ENCODE peak calls at places on chromosome 16, in ten cellular contexts. Y, Z, S, X, L, R, U, J, N and E are unnamed samples.

GRCh38 chr16:55571191-55571897 is 4.9 kb downstream of the CAPNS2 start:
- DNase-seq in Y (no peak), Z (no peak), S (no peak), X (no peak), L (no peak), R (no peak), U (no peak), J (no peak), N (no peak), E (no peak)

GRCh38 chr16:86566601-86566965 is at the start of gene FOXC2:
- DNase-seq in Y (no peak), Z (peak), S (no peak), X (peak), L (peak), R (peak), U (peak), J (no peak), N (no peak), E (peak)

GRCh38 chr16:84519855-84520254 is 15.4 kb upstream of the MEAK7 start:
- DNase-seq in Y (no peak), Z (no peak), S (no peak), X (no peak), L (no peak), R (no peak), U (no peak), J (no peak), N (no peak), E (no peak)

GRCh38 chr16:57610611-57611010 is 17.8 kb upstream of the ADGRG1 start:
- DNase-seq in Y (no peak), Z (no peak), S (no peak), X (no peak), L (no peak), R (no peak), U (no peak), J (no peak), N (no peak), E (no peak)

GRCh38 chr16:86095906-86096485 is 197.0 kb downstream of the IRF8 start:
- DNase-seq in Y (no peak), Z (no peak), S (no peak), X (no peak), L (no peak), R (no peak), U (no peak), J (no peak), N (no peak), E (no peak)

GRCh38 chr16:30997000-30997886 is 12.2 kb downstream of the HSD3B7 start:
- DNase-seq in Y (peak), Z (peak), S (no peak), X (peak), L (peak), R (peak), U (peak), J (peak), N (peak), E (peak)

GRCh38 chr16:80620656-80621605 is 80.1 kb downstream of the DYNLRB2 start:
- DNase-seq in Y (no peak), Z (no peak), S (no peak), X (no peak), L (no peak), R (no peak), U (no peak), J (no peak), N (no peak), E (no peak)

GRCh38 chr16:66502020-66502913 is 47.7 kb downstream of the TK2 start:
- DNase-seq in Y (no peak), Z (no peak), S (no peak), X (no peak), L (no peak), R (no peak), U (no peak), J (no peak), N (no peak), E (peak)

GRCh38 chr16:4898811-4899473 is 38.0 kb downstream of the PPL start:
- DNase-seq in Y (no peak), Z (no peak), S (no peak), X (no peak), L (no peak), R (no peak), U (no peak), J (no peak), N (no peak), E (no peak)

GRCh38 chr16:78770353-78771091 is 671.1 kb downstream of the WWOX start:
- DNase-seq in Y (peak), Z (peak), S (no peak), X (peak), L (peak), R (no peak), U (peak), J (peak), N (peak), E (peak)

GRCh38 chr16:53775821-53776431 is 72.0 kb downstream of the FTO start:
- DNase-seq in Y (no peak), Z (no peak), S (peak), X (no peak), L (no peak), R (peak), U (peak), J (peak), N (no peak), E (peak)

GRCh38 chr16:66315210-66315825 is 51.2 kb upstream of the CDH5 start:
- DNase-seq in Y (peak), Z (peak), S (peak), X (peak), L (peak), R (peak), U (peak), J (peak), N (no peak), E (peak)

GRCh38 chr16:3503513-3503912 is 2.7 kb downstream of the CLUAP1 start:
- DNase-seq in Y (no peak), Z (no peak), S (no peak), X (no peak), L (no peak), R (no peak), U (no peak), J (no peak), N (no peak), E (no peak)

GRCh38 chr16:83420206-83420760 is 387.5 kb upstream of the HSBP1 start:
- DNase-seq in Y (no peak), Z (no peak), S (no peak), X (peak), L (no peak), R (peak), U (no peak), J (peak), N (no peak), E (peak)

GRCh38 chr16:17744903-17745581 is 274.3 kb upstream of the XYLT1 start:
- DNase-seq in Y (no peak), Z (no peak), S (no peak), X (no peak), L (no peak), R (peak), U (no peak), J (no peak), N (no peak), E (no peak)

GRCh38 chr16:3259829-3260228 is 3.4 kb upstream of the MEFV start:
- DNase-seq in Y (no peak), Z (no peak), S (no peak), X (no peak), L (no peak), R (no peak), U (no peak), J (no peak), N (no peak), E (no peak)

GRCh38 chr16:1263591-1264216 is 7.8 kb downstream of the TPSD1 start:
- DNase-seq in Y (no peak), Z (no peak), S (no peak), X (no peak), L (no peak), R (no peak), U (no peak), J (no peak), N (no peak), E (no peak)

GRCh38 chr16:75687361-75687760 is 10.6 kb upstream of the CPHXL2 start:
- DNase-seq in Y (no peak), Z (no peak), S (no peak), X (no peak), L (no peak), R (no peak), U (no peak), J (no peak), N (no peak), E (no peak)

GRCh38 chr16:4015275-4015990 is 100.8 kb downstream of the ADCY9 start:
- DNase-seq in Y (peak), Z (no peak), S (peak), X (no peak), L (no peak), R (no peak), U (no peak), J (no peak), N (no peak), E (no peak)

GRCh38 chr16:10750793-10751192 is 7.2 kb downstream of the NUBP1 start:
- DNase-seq in Y (no peak), Z (no peak), S (no peak), X (no peak), L (no peak), R (no peak), U (no peak), J (no peak), N (no peak), E (no peak)

GRCh38 chr16:64983983-64984382 is 137.9 kb downstream of the CDH11 start:
- DNase-seq in Y (no peak), Z (no peak), S (peak), X (peak), L (peak), R (peak), U (peak), J (peak), N (no peak), E (peak)

GRCh38 chr16:89179656-89180315 is 8.2 kb downstream of the CDH15 start:
- DNase-seq in Y (no peak), Z (no peak), S (no peak), X (no peak), L (no peak), R (no peak), U (no peak), J (no peak), N (no peak), E (no peak)